ENCODE peak calls at places on chromosomes 6 and 20, in five cellular contexts. One of them, this sample, is unnamed.

GRCh38 chr6:33856655-33857054 is 52.9 kb upstream of the MLN start:
- DNase-seq in breast epithelium: no peak
- DNase-seq in AG04449: no peak
- DNase-seq in GM23338: no peak
- DNase-seq in adrenal gland: no peak
- DNase-seq in this sample: no peak

GRCh38 chr6:25503686-25504085 is 148.3 kb upstream of the SCGN start:
- DNase-seq in adrenal gland: no peak
- DNase-seq in breast epithelium: no peak
- DNase-seq in GM23338: no peak
- DNase-seq in AG04449: no peak
- DNase-seq in this sample: no peak

GRCh38 chr6:30960907-30961673 is 20.3 kb downstream of the MUCL3 start:
- DNase-seq in GM23338: no peak
- DNase-seq in adrenal gland: no peak
- DNase-seq in AG04449: peak; percentile 14
- DNase-seq in breast epithelium: no peak
- DNase-seq in this sample: no peak

GRCh38 chr6:160067564-160067963 is 54.1 kb upstream of the SLC22A1 start:
- DNase-seq in adrenal gland: no peak
- DNase-seq in AG04449: no peak
- DNase-seq in GM23338: no peak
- DNase-seq in breast epithelium: no peak
- DNase-seq in this sample: no peak

GRCh38 chr6:69424581-69424980 is 372.2 kb downstream of the LMBRD1 start:
- DNase-seq in breast epithelium: no peak
- DNase-seq in adrenal gland: no peak
- DNase-seq in GM23338: no peak
- DNase-seq in AG04449: no peak
- DNase-seq in this sample: no peak

GRCh38 chr6:40912158-40912946 is 126.7 kb downstream of the UNC5CL start:
- DNase-seq in GM23338: peak; percentile 69
- DNase-seq in adrenal gland: peak; percentile 26
- DNase-seq in breast epithelium: peak; percentile 55
- DNase-seq in AG04449: no peak
- DNase-seq in this sample: peak; percentile 75

GRCh38 chr6:16551466-16551865 is 209.8 kb downstream of the ATXN1 start:
- DNase-seq in adrenal gland: no peak
- DNase-seq in AG04449: no peak
- DNase-seq in breast epithelium: no peak
- DNase-seq in GM23338: no peak
- DNase-seq in this sample: no peak

GRCh38 chr20:35654415-35654814 is 10.3 kb downstream of the CPNE1 start:
- DNase-seq in adrenal gland: no peak
- DNase-seq in breast epithelium: no peak
- DNase-seq in AG04449: no peak
- DNase-seq in GM23338: no peak
- DNase-seq in this sample: no peak

GRCh38 chr6:154606457-154606856 is 96.0 kb upstream of the CNKSR3 start:
- DNase-seq in GM23338: no peak
- DNase-seq in AG04449: no peak
- DNase-seq in breast epithelium: no peak
- DNase-seq in adrenal gland: no peak
- DNase-seq in this sample: peak; percentile 81

GRCh38 chr6:126180585-126180984 is 159.3 kb upstream of the CENPW start:
- DNase-seq in AG04449: peak; percentile 17
- DNase-seq in breast epithelium: peak; percentile 20
- DNase-seq in adrenal gland: no peak
- DNase-seq in GM23338: no peak
- DNase-seq in this sample: no peak

GRCh38 chr20:10540636-10541493 is 105.8 kb downstream of the SLX4IP start:
- DNase-seq in GM23338: no peak
- DNase-seq in AG04449: peak; percentile 73
- DNase-seq in adrenal gland: no peak
- DNase-seq in breast epithelium: no peak
- DNase-seq in this sample: no peak

GRCh38 chr6:36576573-36576972 is 17.6 kb upstream of the SRSF3 start:
- DNase-seq in adrenal gland: no peak
- DNase-seq in GM23338: no peak
- DNase-seq in breast epithelium: no peak
- DNase-seq in AG04449: no peak
- DNase-seq in this sample: no peak

GRCh38 chr6:43669922-43670622 is 17.5 kb downstream of the MRPS18A start:
- DNase-seq in GM23338: peak; percentile 38
- DNase-seq in breast epithelium: no peak
- DNase-seq in adrenal gland: no peak
- DNase-seq in AG04449: no peak
- DNase-seq in this sample: peak; percentile 55

GRCh38 chr20:20211988-20212518 is 155.9 kb upstream of the INSM1 start:
- DNase-seq in AG04449: no peak
- DNase-seq in adrenal gland: no peak
- DNase-seq in breast epithelium: no peak
- DNase-seq in GM23338: no peak
- DNase-seq in this sample: no peak

GRCh38 chr20:63066506-63067265 is 59.9 kb upstream of the BHLHE23 start:
- DNase-seq in breast epithelium: no peak
- DNase-seq in AG04449: no peak
- DNase-seq in GM23338: no peak
- DNase-seq in adrenal gland: no peak
- DNase-seq in this sample: no peak

GRCh38 chr6:133337312-133337711 is 96.2 kb downstream of the EYA4 start:
- DNase-seq in AG04449: no peak
- DNase-seq in GM23338: no peak
- DNase-seq in adrenal gland: no peak
- DNase-seq in breast epithelium: no peak
- DNase-seq in this sample: no peak

GRCh38 chr20:48901326-48901725 is 20.2 kb upstream of the ARFGEF2 start:
- DNase-seq in GM23338: no peak
- DNase-seq in adrenal gland: no peak
- DNase-seq in breast epithelium: no peak
- DNase-seq in AG04449: no peak
- DNase-seq in this sample: no peak

GRCh38 chr20:41587956-41588355 is 30.2 kb downstream of the CHD6 start:
- DNase-seq in AG04449: no peak
- DNase-seq in adrenal gland: no peak
- DNase-seq in breast epithelium: no peak
- DNase-seq in GM23338: no peak
- DNase-seq in this sample: no peak

GRCh38 chr6:108760158-108761050 is 87.8 kb upstream of the ARMC2 start:
- DNase-seq in GM23338: no peak
- DNase-seq in breast epithelium: no peak
- DNase-seq in adrenal gland: no peak
- DNase-seq in AG04449: no peak
- DNase-seq in this sample: no peak

GRCh38 chr6:44985006-44985405 is 343.1 kb upstream of the RUNX2 start:
- DNase-seq in AG04449: no peak
- DNase-seq in breast epithelium: no peak
- DNase-seq in adrenal gland: no peak
- DNase-seq in GM23338: no peak
- DNase-seq in this sample: no peak

GRCh38 chr6:36068603-36069002 is 41.0 kb downstream of the MAPK14 start:
- DNase-seq in breast epithelium: no peak
- DNase-seq in adrenal gland: no peak
- DNase-seq in AG04449: no peak
- DNase-seq in GM23338: no peak
- DNase-seq in this sample: no peak

GRCh38 chr6:2037230-2037926 is 208.0 kb downstream of the GMDS start:
- DNase-seq in adrenal gland: no peak
- DNase-seq in GM23338: peak; percentile 59
- DNase-seq in AG04449: no peak
- DNase-seq in breast epithelium: no peak
- DNase-seq in this sample: no peak

DNA sequence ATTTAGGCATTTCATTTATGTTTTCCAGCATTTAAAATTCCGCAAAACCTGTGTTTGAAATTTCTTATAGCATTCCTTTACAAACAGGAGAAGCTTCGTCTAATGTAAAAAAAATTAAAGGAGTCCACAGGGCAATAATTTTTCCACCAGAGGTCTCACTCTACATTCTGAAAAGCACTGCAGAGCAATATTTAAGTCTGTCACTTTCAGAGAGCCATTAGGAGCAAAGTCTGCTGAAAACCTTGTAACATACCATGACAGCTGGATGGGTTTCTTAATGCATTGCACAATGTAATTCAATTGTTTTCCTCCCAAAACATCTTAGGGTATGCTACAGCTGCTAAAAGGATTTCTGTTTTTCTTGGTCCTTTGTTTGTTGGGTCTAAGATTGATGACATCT is 18.0 kb downstream of the BAG2 start:
- DNase-seq in AG04449: no peak
- DNase-seq in GM23338: no peak
- DNase-seq in breast epithelium: no peak
- DNase-seq in adrenal gland: no peak
- DNase-seq in this sample: no peak
- TF ChIP-seq CTCF in AG04449: no peak
- TF ChIP-seq CTCF in GM23338: peak; percentile 14
- TF ChIP-seq CTCF in breast epithelium: no peak
- TF ChIP-seq CTCF in adrenal gland: no peak
- TF ChIP-seq CTCF in this sample: no peak

GRCh38 chr6:136201735-136202134 is 48.4 kb downstream of the MTFR2 start:
- DNase-seq in adrenal gland: no peak
- DNase-seq in breast epithelium: no peak
- DNase-seq in GM23338: no peak
- DNase-seq in AG04449: no peak
- DNase-seq in this sample: no peak
- TF ChIP-seq CTCF in adrenal gland: no peak
- TF ChIP-seq CTCF in breast epithelium: no peak
- TF ChIP-seq CTCF in GM23338: no peak
- TF ChIP-seq CTCF in AG04449: no peak
- TF ChIP-seq CTCF in this sample: peak; percentile 4

GRCh38 chr6:158205220-158205944 is 37.2 kb downstream of the GTF2H5 start:
- DNase-seq in adrenal gland: no peak
- DNase-seq in GM23338: peak; percentile 88
- DNase-seq in breast epithelium: no peak
- DNase-seq in AG04449: no peak
- DNase-seq in this sample: no peak
- TF ChIP-seq CTCF in adrenal gland: peak; percentile 53
- TF ChIP-seq CTCF in GM23338: peak; percentile 93
- TF ChIP-seq CTCF in breast epithelium: no peak
- TF ChIP-seq CTCF in AG04449: peak; percentile 14
- TF ChIP-seq CTCF in this sample: peak; percentile 12

DNA sequence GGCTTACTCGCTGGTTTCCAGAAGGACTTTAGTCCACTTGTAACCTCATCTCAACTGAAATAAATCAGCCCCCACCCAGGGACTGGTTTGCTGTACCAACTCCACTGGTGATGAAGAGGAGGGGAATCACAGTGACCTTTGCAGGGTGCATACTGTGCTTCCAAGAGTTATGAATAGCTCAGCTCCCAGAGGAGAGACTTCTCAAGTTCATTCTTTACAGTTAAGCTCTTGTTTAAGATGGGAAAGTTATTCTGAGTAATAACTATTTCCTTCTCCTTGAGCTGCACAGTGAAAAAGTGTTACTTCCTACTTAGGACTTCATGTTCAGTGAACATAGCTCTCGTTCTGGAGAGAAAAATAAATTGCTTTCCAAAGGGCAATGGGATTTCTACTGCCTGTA is 166.5 kb upstream of the ECI2 start:
- DNase-seq in GM23338: no peak
- DNase-seq in AG04449: no peak
- DNase-seq in breast epithelium: no peak
- DNase-seq in adrenal gland: no peak
- DNase-seq in this sample: no peak
- TF ChIP-seq CTCF in GM23338: no peak
- TF ChIP-seq CTCF in AG04449: no peak
- TF ChIP-seq CTCF in breast epithelium: no peak
- TF ChIP-seq CTCF in adrenal gland: no peak
- TF ChIP-seq CTCF in this sample: no peak

DNA sequence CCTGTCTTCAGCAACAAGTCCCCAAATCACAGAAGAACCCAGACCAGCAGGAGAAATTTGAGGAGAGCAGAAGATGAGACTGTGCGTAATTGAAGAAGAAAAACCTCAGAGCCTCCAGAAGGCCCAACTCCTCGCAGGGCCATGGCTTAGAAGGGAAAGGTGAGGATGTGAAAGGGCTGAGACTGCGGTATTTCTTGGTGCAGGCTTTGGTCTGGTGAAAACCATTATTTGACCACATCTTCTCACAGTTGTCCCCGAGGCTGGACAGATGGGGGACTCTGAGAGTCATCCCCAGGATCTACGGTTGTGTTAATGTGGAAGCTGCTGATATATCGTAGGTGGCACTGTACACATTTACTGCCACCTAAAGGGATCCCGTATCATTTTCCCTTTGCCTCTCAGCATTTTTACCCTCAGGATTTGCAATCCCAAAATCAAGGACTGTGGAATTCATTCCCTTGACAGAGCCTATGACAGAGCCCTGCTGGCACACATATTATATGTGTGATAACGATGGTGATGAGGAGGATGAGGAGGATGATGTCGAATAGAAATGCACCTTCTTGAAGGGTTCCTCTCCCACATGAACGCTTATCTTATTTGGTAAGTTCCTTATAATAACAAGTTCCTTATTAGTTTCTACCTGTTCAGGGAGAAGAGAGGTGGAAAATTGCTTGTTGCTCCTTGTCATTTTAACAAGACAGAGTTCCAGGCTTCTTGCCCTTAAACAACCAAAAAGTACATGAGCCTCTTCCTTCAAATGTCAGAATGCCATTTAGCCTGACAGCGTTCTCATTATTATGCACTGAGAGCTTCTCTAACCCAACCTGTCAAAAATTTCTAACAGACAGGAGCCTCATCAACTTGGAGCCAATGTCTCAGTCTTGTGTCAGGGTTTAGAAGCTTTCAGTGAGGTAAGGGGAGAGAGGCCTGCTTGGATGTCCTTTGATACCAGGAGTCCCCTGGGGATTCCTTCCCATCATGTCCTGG is 135.8 kb downstream of the PXDC1 start:
- DNase-seq in adrenal gland: no peak
- DNase-seq in AG04449: no peak
- DNase-seq in GM23338: no peak
- DNase-seq in breast epithelium: peak; percentile 4
- DNase-seq in this sample: no peak
- TF ChIP-seq CTCF in adrenal gland: no peak
- TF ChIP-seq CTCF in AG04449: no peak
- TF ChIP-seq CTCF in GM23338: no peak
- TF ChIP-seq CTCF in breast epithelium: no peak
- TF ChIP-seq CTCF in this sample: no peak

GRCh38 chr6:106273087-106273486 is 52.5 kb downstream of the ATG5 start:
- DNase-seq in AG04449: no peak
- DNase-seq in breast epithelium: no peak
- DNase-seq in adrenal gland: no peak
- DNase-seq in GM23338: no peak
- DNase-seq in this sample: no peak
- TF ChIP-seq CTCF in AG04449: no peak
- TF ChIP-seq CTCF in breast epithelium: no peak
- TF ChIP-seq CTCF in adrenal gland: no peak
- TF ChIP-seq CTCF in GM23338: no peak
- TF ChIP-seq CTCF in this sample: peak; percentile 4

GRCh38 chr6:129667034-129667433 is 42.9 kb downstream of the ARHGAP18 start:
- DNase-seq in GM23338: no peak
- DNase-seq in breast epithelium: no peak
- DNase-seq in AG04449: no peak
- DNase-seq in adrenal gland: no peak
- DNase-seq in this sample: no peak
- TF ChIP-seq CTCF in GM23338: no peak
- TF ChIP-seq CTCF in breast epithelium: no peak
- TF ChIP-seq CTCF in AG04449: no peak
- TF ChIP-seq CTCF in adrenal gland: no peak
- TF ChIP-seq CTCF in this sample: no peak

This sample was measured in GM10248.